ENCODE peak calls at places on chromosome 1, in four cellular contexts. H is HepG2, J is SK-N-SH, A is GM12878. N is an unnamed sample.

GRCh38 chr1:114286179-114286578 is 132.5 kb upstream of the SYT6 start:
- DNase-seq in A (no peak), H (no peak), J (no peak), N (no peak)

GRCh38 chr1:231983266-231984193 is 356.9 kb downstream of the DISC1 start:
- DNase-seq in A (peak; percentile 13), J (peak; percentile 17), H (no peak), N (no peak)

GRCh38 chr1:224820341-224820740 is 109.1 kb upstream of the DNAH14 start:
- DNase-seq in A (no peak), H (no peak), J (no peak), N (no peak)

GRCh38 chr1:198880397-198880796 is 241.6 kb downstream of the PTPRC start:
- DNase-seq in H (no peak), J (no peak), A (no peak), N (no peak)

GRCh38 chr1:227934476-227935313 is 13.0 kb downstream of the WNT9A start:
- DNase-seq in J (no peak), A (no peak), H (peak; percentile 27), N (peak; percentile 91)

GRCh38 chr1:44418022-44418673 is 13.1 kb downstream of the RNF220 start:
- DNase-seq in H (no peak), A (no peak), J (peak; percentile 37), N (no peak)

GRCh38 chr1:201693019-201693372 is 136.0 kb upstream of the IPO9 start:
- DNase-seq in J (peak; percentile 57), A (no peak), H (no peak), N (no peak)

GRCh38 chr1:87980494-87980893 is 651.8 kb downstream of the LMO4 start:
- DNase-seq in H (no peak), J (no peak), A (no peak), N (no peak)

GRCh38 chr1:150420560-150421265 is 56.8 kb downstream of the RPRD2 start:
- DNase-seq in H (no peak), J (peak; percentile 47), A (no peak), N (no peak)

GRCh38 chr1:150072959-150073358 is 5.4 kb downstream of the VPS45 start:
- DNase-seq in H (no peak), J (peak; percentile 26), A (no peak), N (peak; percentile 19)

GRCh38 chr1:58739851-58740466 is 40.1 kb upstream of the MYSM1 start:
- DNase-seq in H (peak; percentile 52), A (no peak), J (peak; percentile 60), N (peak; percentile 35)

GRCh38 chr1:244473059-244473605 is 12.1 kb downstream of the CATSPERE start:
- DNase-seq in J (no peak), H (no peak), A (no peak), N (no peak)

GRCh38 chr1:2494323-2494693 is 18.2 kb downstream of the PLCH2 start:
- DNase-seq in H (peak; percentile 28), A (no peak), J (no peak), N (peak; percentile 74)

GRCh38 chr1:66436378-66437135 is 97.4 kb upstream of the SGIP1 start:
- DNase-seq in J (no peak), A (peak; percentile 44), H (no peak), N (peak; percentile 5)

GRCh38 chr1:39204441-39205081 is at the start of gene MACF1:
- DNase-seq in H (no peak), A (no peak), J (no peak), N (peak; percentile 50)

GRCh38 chr1:148290881-148291280 is 138.8 kb upstream of the NBPF11 start:
- DNase-seq in J (no peak), A (no peak), H (no peak), N (no peak)

GRCh38 chr1:53366901-53367502 is 39.1 kb upstream of the LRP8 start:
- DNase-seq in H (no peak), A (no peak), J (no peak), N (no peak)

GRCh38 chr1:76494807-76495206 is 372.5 kb upstream of the ST6GALNAC5 start:
- DNase-seq in H (no peak), J (no peak), A (peak; percentile 45), N (no peak)

GRCh38 chr1:232709339-232709738 is 79.4 kb upstream of the SIPA1L2 start:
- DNase-seq in J (no peak), A (no peak), H (no peak), N (no peak)

GRCh38 chr1:197664391-197664790 is 110.9 kb downstream of the DENND1B start:
- DNase-seq in H (no peak), A (no peak), J (no peak), N (no peak)

GRCh38 chr1:54981466-54981865 is 1.0 kb downstream of the TMEM61 start:
- DNase-seq in J (no peak), A (no peak), H (no peak), N (no peak)

GRCh38 chr1:55309053-55309452 is 93.9 kb upstream of the USP24 start:
- DNase-seq in J (no peak), A (no peak), H (no peak), N (no peak)

GRCh38 chr1:226017070-226017469 is 17.9 kb upstream of the SDE2 start:
- DNase-seq in H (no peak), J (no peak), A (no peak), N (no peak)

GRCh38 chr1:156969496-156969895 is 49.1 kb downstream of the LRRC71 start:
- DNase-seq in H (no peak), J (no peak), A (no peak), N (no peak)

GRCh38 chr1:246608616-246609376 is 42.5 kb downstream of the CNST start:
- DNase-seq in J (peak; percentile 42), H (peak; percentile 70), A (no peak), N (peak; percentile 34)

GRCh38 chr1:94648225-94649007 is 106.9 kb upstream of the F3 start:
- DNase-seq in A (no peak), H (no peak), J (no peak), N (no peak)

GRCh38 chr1:30749691-30750583 is 7.6 kb downstream of the LAPTM5 start:
- DNase-seq in J (no peak), H (no peak), A (no peak), N (no peak)

GRCh38 chr1:172360960-172361359 is 59.5 kb upstream of the C1orf105 start:
- DNase-seq in H (no peak), J (no peak), A (no peak), N (no peak)

GRCh38 chr1:236638935-236639334 is 34.6 kb upstream of the HEATR1 start:
- DNase-seq in A (no peak), J (no peak), H (no peak), N (no peak)

GRCh38 chr1:215083408-215083961 is 948 bp downstream of the KCNK2 start:
- DNase-seq in A (no peak), J (peak; percentile 17), H (no peak), N (no peak)

GRCh38 chr1:93076268-93076667 is 2.8 kb upstream of the MTF2 start:
- DNase-seq in A (no peak), H (no peak), J (no peak), N (no peak)

GRCh38 chr1:162670928-162671663 is 38.8 kb downstream of the DDR2 start:
- DNase-seq in J (no peak), H (no peak), A (no peak), N (no peak)

DNA sequence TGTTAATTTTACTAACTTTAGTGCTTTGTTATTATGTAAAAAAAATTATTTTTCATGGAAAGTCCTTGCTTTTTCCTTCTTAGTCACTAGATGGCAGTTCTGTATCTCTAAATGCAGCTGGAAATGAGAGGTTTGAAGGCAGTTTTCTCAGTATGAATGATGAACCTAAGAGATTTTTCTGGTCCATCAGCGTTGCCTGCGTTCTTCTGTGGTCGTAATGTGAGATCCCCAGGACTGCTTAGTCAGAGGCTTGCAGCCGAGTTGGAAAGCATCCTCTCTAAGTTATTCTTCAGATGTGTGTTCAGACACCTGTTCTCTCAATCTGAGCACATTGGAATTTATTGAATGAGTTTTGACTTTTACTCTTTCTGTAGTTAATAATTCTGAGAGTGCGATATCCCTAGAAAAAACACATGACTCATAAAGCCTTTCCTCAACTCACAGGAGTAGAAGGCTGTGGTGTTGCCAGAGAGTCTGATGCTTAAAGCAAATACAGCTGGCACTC is 99.2 kb downstream of the FMN2 start:
- DNase-seq in H (peak; percentile 2), A (no peak), J (peak; percentile 49), N (peak; percentile 87)
- TF ChIP-seq PBX3 in H (no peak), A (no peak), J (peak; percentile 82), N (no peak)

GRCh38 chr1:109229531-109230127 is 15.9 kb downstream of the SARS1 start:
- DNase-seq in A (no peak), H (no peak), J (no peak), N (no peak)
- TF ChIP-seq PBX3 in A (no peak), H (no peak), J (no peak), N (no peak)

DNA sequence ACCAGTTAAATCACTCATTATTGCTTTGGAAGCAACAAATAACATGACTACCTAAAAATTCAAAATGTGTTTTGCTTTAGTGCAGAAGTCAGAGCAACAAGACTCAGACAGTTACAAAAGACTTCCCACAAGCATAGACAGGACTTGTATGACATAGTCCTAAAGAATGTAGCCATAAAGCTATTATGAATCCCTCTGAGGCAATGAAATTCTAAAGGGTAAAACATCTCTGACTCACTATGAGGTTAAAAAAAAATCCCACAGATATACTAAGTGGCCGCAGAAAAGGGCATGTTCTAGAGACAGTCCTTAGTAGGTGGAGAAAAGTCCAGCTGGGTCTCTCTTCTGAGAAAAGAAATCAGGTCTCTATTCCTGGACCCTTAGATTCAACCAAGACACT is 4.9 kb downstream of the PRKAB2 start:
- DNase-seq in H (peak; percentile 24), J (no peak), A (no peak), N (peak; percentile 28)
- TF ChIP-seq PBX3 in H (no peak), J (peak; percentile 61), A (no peak), N (no peak)

DNA sequence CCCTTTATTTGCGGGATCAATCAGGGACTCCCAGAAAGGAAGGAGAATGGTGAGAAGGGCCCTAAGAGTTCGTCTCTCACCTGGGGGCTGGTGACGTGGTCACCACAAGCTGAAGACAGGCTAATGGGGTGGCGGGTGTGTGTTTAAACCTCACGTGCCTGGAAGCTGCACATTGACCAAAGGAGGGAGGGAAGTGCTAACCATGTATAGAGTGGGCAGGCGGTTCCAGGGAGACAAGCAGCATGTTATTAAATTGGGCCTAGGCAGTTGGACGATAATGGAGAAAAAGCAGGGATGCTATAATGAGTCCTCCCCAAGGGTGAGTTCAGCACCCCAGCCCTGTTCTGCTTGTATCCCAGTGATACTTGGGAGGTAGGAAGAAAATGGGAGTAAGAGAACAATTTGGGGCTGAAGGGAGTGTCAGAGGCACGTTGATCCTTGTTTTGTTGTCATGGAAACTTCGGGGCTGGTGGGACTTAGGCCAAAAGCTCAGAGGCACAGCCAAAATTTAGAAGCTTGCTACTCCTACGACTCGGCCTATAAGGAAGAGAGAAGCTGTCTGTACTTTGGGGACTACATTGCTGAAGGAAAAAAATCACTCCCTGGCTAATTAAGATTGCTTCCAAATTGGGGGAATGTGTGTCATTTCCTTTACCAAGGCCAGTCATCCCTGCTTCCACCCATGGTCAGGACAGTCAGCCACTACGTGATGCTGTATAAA is 33.2 kb upstream of the EPHA8 start:
- DNase-seq in J (no peak), H (no peak), A (no peak), N (no peak)
- TF ChIP-seq PBX3 in J (no peak), H (no peak), A (no peak), N (no peak)

GRCh38 chr1:43405219-43405875 is 15.6 kb downstream of the SZT2 start:
- DNase-seq in A (no peak), H (no peak), J (no peak), N (no peak)
- TF ChIP-seq PBX3 in A (no peak), H (no peak), J (no peak), N (no peak)

GRCh38 chr1:24391882-24392603 is 21.5 kb downstream of the STPG1 start:
- DNase-seq in A (peak; percentile 84), H (peak; percentile 47), J (peak; percentile 72), N (peak; percentile 59)
- TF ChIP-seq PBX3 in A (no peak), H (no peak), J (no peak), N (no peak)

N was measured in A549.